ENCODE peak calls at places on chromosome 19, in seven cellular contexts. O is neural crest cell, E is mucosa of descending colon, S is glutamatergic neuron, V is cardiac muscle cell, I is brain microvascular endothelial cell, D is Peyer's patch. U is an unnamed sample.

GRCh38 chr19:8340341-8341096 is 2.5 kb downstream of the KANK3 start:
- DNase-seq in O (no peak), E (peak; percentile 31), S (no peak), V (peak; percentile 49), I (no peak), D (no peak), U (no peak)

GRCh38 chr19:47619763-47620162 is 10.8 kb downstream of the BICRA start:
- DNase-seq in O (no peak), E (no peak), S (no peak), V (no peak), I (peak; percentile 56), D (no peak), U (no peak)

GRCh38 chr19:6723738-6724137 is 3.3 kb upstream of the C3 start:
- DNase-seq in O (no peak), E (no peak), S (no peak), V (peak; percentile 57), I (no peak), D (no peak), U (no peak)

GRCh38 chr19:30214651-30215051 is 157.5 kb upstream of the ZNF536 start:
- DNase-seq in O (no peak), E (no peak), S (no peak), V (no peak), I (no peak), D (no peak), U (peak; percentile 54)

GRCh38 chr19:29867984-29868383 is 56.2 kb downstream of the CCNE1 start:
- DNase-seq in O (no peak), E (no peak), S (no peak), V (no peak), I (no peak), D (no peak), U (no peak)

GRCh38 chr19:16378291-16378889 is 53.8 kb downstream of the KLF2 start:
- DNase-seq in O (no peak), E (peak; percentile 18), S (no peak), V (no peak), I (no peak), D (no peak), U (no peak)

GRCh38 chr19:16078311-16078758 is 2.0 kb downstream of the TPM4 start:
- DNase-seq in O (no peak), E (peak; percentile 47), S (no peak), V (no peak), I (no peak), D (no peak), U (no peak)

GRCh38 chr19:46775642-46776258 is 12.6 kb downstream of the SLC1A5 start:
- DNase-seq in O (no peak), E (no peak), S (no peak), V (no peak), I (no peak), D (no peak), U (no peak)

GRCh38 chr19:22976248-22976647 is 26.7 kb downstream of the ZNF728 start:
- DNase-seq in O (no peak), E (no peak), S (no peak), V (no peak), I (no peak), D (no peak), U (no peak)
- TF ChIP-seq CTCF in O (no peak), E (no peak), S (no peak), V (no peak), I (no peak), D (no peak), U (no peak)

GRCh38 chr19:18425515-18426415 is 6.6 kb downstream of the SSBP4 start:
- DNase-seq in O (no peak), E (peak; percentile 46), S (no peak), V (peak; percentile 72), I (peak; percentile 52), D (no peak), U (no peak)
- TF ChIP-seq CTCF in O (no peak), E (no peak), S (no peak), V (no peak), I (peak; percentile 23), D (no peak), U (no peak)

GRCh38 chr19:5136060-5136855 is 167.3 kb downstream of the KDM4B start:
- DNase-seq in O (no peak), E (no peak), S (no peak), V (no peak), I (no peak), D (no peak), U (no peak)

GRCh38 chr19:5141278-5141925 is 172.5 kb downstream of the KDM4B start:
- DNase-seq in O (no peak), E (peak; percentile 17), S (no peak), V (peak; percentile 50), I (peak; percentile 37), D (no peak), U (no peak)

GRCh38 chr19:5137114-5137513 is 168.2 kb downstream of the KDM4B start:
- DNase-seq in O (no peak), E (no peak), S (no peak), V (no peak), I (no peak), D (no peak), U (no peak)

GRCh38 chr19:5137571-5138124 is 168.7 kb downstream of the KDM4B start:
- DNase-seq in O (no peak), E (no peak), S (peak; percentile 61), V (no peak), I (no peak), D (no peak), U (no peak)

DNA sequence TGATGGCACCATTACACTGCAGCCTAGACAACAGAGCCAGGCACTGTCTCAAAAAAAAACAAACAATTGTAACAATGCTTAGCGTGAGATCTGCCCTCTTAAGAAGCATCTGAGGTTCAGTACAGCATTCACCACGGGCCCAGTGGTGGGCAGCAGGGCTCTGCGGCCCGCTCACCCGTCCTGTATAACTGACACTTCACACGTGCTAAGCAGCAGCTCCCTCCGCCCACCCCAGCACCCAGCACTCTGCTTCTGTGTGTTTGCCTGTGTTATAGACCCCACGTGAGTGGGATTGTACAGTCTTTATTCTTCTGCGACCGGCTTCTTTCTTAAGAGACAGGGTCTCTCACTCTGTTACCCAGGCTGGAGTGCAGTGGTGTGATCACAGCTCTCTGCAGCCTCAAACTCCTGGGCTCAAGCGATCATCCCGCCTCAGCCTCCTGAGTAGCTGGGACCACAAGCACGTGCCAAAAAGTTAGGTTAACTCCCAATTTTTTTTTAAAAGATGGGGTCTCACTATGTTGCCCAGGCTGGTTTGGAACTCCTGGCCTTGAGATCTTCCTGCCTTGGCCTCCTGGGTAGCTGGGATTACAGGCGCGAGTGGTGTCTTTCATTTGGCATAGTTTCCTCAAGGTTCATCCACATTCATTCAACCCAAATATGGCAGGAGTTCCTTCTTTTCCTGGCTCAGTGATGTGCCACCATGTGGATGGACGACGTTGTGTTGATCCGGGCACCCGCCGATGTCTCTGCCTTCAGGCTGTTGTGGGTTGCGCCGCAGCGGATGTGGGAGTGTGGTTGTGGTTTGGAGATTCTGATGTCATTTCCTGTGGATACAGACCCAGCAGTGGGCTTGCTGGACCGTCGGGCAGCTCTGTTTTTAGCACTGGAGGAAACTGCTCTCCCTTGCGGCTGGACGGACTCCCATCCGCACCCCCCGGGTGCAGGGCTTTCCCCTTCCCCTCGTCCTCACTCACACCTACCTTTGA is 170.0 kb downstream of the KDM4B start:
- DNase-seq in O (no peak), E (peak; percentile 72), S (no peak), V (peak; percentile 95), I (peak; percentile 94), D (no peak), U (no peak)
- TF ChIP-seq CTCF in O (no peak), E (no peak), S (no peak), V (peak; percentile 18), I (peak; percentile 28), D (no peak), U (no peak)

GRCh38 chr19:3653865-3654513 is 27.4 kb upstream of the CACTIN start:
- DNase-seq in O (no peak), E (no peak), S (peak; percentile 60), V (no peak), I (no peak), D (no peak), U (no peak)
- TF ChIP-seq CTCF in O (peak; percentile 13), E (no peak), S (peak; percentile 35), V (peak; percentile 17), I (peak; percentile 56), D (no peak), U (peak; percentile 27)

GRCh38 chr19:38544569-38545315 is 73.0 kb downstream of the MAP4K1 start:
- DNase-seq in O (no peak), E (no peak), S (no peak), V (peak; percentile 10), I (no peak), D (no peak), U (no peak)
- TF ChIP-seq CTCF in O (peak; percentile 24), E (peak; percentile 32), S (peak; percentile 5), V (peak; percentile 58), I (peak; percentile 55), D (peak; percentile 72), U (peak; percentile 71)

GRCh38 chr19:10611907-10612306 is 13.4 kb upstream of the SLC44A2 start:
- DNase-seq in O (no peak), E (no peak), S (no peak), V (no peak), I (no peak), D (no peak), U (no peak)

GRCh38 chr19:10617409-10618121 is 7.8 kb upstream of the SLC44A2 start:
- DNase-seq in O (no peak), E (no peak), S (no peak), V (peak; percentile 54), I (peak; percentile 70), D (no peak), U (no peak)

GRCh38 chr19:10612515-10613119 is 12.7 kb upstream of the SLC44A2 start:
- DNase-seq in O (no peak), E (peak; percentile 67), S (no peak), V (no peak), I (no peak), D (peak; percentile 59), U (no peak)

GRCh38 chr19:10618846-10619245 is 6.5 kb upstream of the SLC44A2 start:
- DNase-seq in O (no peak), E (no peak), S (no peak), V (no peak), I (no peak), D (no peak), U (no peak)

GRCh38 chr19:10615429-10616023 is 9.8 kb upstream of the SLC44A2 start:
- DNase-seq in O (no peak), E (no peak), S (no peak), V (no peak), I (no peak), D (no peak), U (no peak)
- TF ChIP-seq CTCF in O (no peak), E (no peak), S (no peak), V (no peak), I (no peak), D (no peak), U (no peak)

GRCh38 chr19:38543807-38544568 is 73.8 kb downstream of the MAP4K1 start:
- DNase-seq in O (no peak), E (peak; percentile 41), S (no peak), V (peak; percentile 84), I (peak; percentile 97), D (no peak), U (no peak)
- TF ChIP-seq CTCF in O (peak; percentile 73), E (no peak), S (peak; percentile 32), V (no peak), I (no peak), D (no peak), U (no peak)